ENCODE peak calls at places on chromosomes 4 and X, in seven cellular contexts. Y, A, W, F, V, X and C are unnamed samples.
A peak's percentile ranks its signal among the peaks of the same experiment; 100 is the strongest.

GRCh38 chr4:151807220-151807619 is 46.4 kb upstream of the GATB start:
- DNase-seq in X (no peak), V (no peak), W (no peak), A (peak; percentile 76), Y (no peak), F (no peak), C (no peak)

GRCh38 chr4:173525118-173526033 is 4.7 kb downstream of the HAND2 start:
- DNase-seq in X (no peak), V (no peak), A (no peak), Y (no peak), F (peak; percentile 54), W (no peak), C (peak; percentile 66)

GRCh38 chr4:183398298-183399129 is 45.9 kb upstream of the CDKN2AIP start:
- DNase-seq in X (peak; percentile 80), W (no peak), F (peak; percentile 45), Y (peak; percentile 79), V (peak; percentile 78), A (peak; percentile 66), C (peak; percentile 93)

GRCh38 chr4:117821834-117822233 is 212.5 kb upstream of the NDST3 start:
- DNase-seq in W (no peak), Y (no peak), A (no peak), F (no peak), X (no peak), V (no peak), C (no peak)

GRCh38 chrX:117138070-117138469 is 675.3 kb upstream of the CT83 start:
- DNase-seq in F (no peak), V (no peak), X (no peak), Y (no peak), A (no peak), W (no peak), C (no peak)

GRCh38 chr4:76905521-76905920 is 7.6 kb upstream of the SOWAHB start:
- DNase-seq in X (no peak), W (no peak), F (no peak), V (no peak), Y (no peak), A (no peak), C (no peak)

GRCh38 chr4:111681751-111682150 is 463.5 kb upstream of the FAM241A start:
- DNase-seq in A (no peak), F (no peak), V (no peak), X (no peak), W (no peak), Y (no peak), C (no peak)

GRCh38 chr4:122584517-122584916 is 36.3 kb downstream of the IL21 start:
- DNase-seq in F (no peak), W (no peak), X (no peak), Y (no peak), A (no peak), V (no peak), C (no peak)

GRCh38 chrX:86981326-86981890 is 536.2 kb upstream of the KLHL4 start:
- DNase-seq in A (no peak), W (no peak), F (no peak), X (no peak), Y (no peak), V (no peak), C (no peak)

DNA sequence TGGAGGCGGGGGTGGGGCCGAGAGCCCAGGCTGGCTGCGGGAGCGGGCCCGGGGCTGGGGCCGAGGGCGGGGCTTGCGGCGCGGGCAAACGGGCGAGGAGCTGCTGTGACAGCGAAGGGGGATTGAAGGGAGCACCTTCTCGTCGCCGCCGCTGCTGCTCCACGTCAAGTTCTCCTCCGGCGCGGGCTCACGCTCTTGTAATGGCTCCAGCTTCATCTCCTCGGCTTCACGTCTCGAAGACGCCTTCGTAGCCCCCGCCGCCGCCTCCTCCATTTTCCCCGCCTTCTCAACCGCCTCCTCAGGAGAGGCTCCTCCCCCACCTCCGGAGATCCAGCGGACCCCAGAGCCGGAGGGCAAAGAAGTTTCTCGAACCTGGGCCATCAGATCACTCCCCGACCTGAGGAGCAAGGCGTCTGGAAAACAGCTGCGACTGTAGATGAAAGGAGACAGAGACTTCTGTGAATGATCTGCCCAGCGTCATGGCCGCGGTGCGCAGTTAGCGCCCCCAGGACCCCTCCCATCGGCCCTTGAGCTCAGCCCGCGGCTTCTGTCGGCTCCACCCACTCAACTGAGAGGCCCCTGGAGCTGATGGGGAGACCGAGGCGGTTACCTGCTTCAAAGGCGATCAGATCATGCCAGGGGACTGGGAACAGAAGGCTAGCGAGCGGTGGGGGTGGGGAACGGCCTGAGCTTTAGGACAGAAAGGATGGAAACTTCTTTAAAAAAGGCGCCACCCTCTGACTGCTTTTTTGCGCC is 911 bp downstream of the USP51 start:
- DNase-seq in W (peak; percentile 8), A (peak; percentile 75), V (peak; percentile 80), F (peak; percentile 67), X (peak; percentile 72), Y (peak; percentile 60), C (peak; percentile 89)
- H3K27me3 ChIP-seq in W (no peaks in the 10 kb centered on the region), A (no peaks in the 10 kb centered on the region), V (no peaks in the 10 kb centered on the region), F (no peaks in the 10 kb centered on the region), X (no peaks in the 10 kb centered on the region), Y (no peaks in the 10 kb centered on the region), C (no peaks in the 10 kb centered on the region)

GRCh38 chr4:7637971-7638370 is 203.2 kb upstream of the PSAPL1 start:
- DNase-seq in F (no peak), A (no peak), Y (no peak), X (no peak), V (no peak), W (no peak), C (no peak)
- H3K27ac ChIP-seq in F (no peak overlapping the region), A (no peak overlapping the region), Y (no peak overlapping the region), X (no peak overlapping the region), V (no peak overlapping the region), W (no peak overlapping the region), C (no peak overlapping the region)

GRCh38 chr4:98929341-98930267 is 671 bp upstream of the EIF4E start:
- DNase-seq in F (peak; percentile 45), X (peak; percentile 58), W (peak; percentile 78), Y (peak; percentile 65), A (peak; percentile 52), V (peak; percentile 49), C (peak; percentile 90)
- TF ChIP-seq POLR2A in F (peak; percentile 7), X (peak; percentile 91), W (peak; percentile 72), Y (peak; percentile 61), A (no peak), V (no peak), C (peak; percentile 81)

GRCh38 chr4:185513489-185514181 is 21.7 kb downstream of the PDLIM3 start:
- DNase-seq in V (no peak), W (peak; percentile 2), Y (peak; percentile 69), X (no peak), A (no peak), F (no peak), C (no peak)
- H3K27me3 ChIP-seq in V (no peaks in the 10 kb centered on the region), W (no peaks in the 10 kb centered on the region), Y (no peaks in the 10 kb centered on the region), X (peaks cover 33% of the 10 kb centered on the region), A (no peaks in the 10 kb centered on the region), F (no peaks in the 10 kb centered on the region), C (peaks cover 27% of the 10 kb centered on the region)

GRCh38 chr4:161249779-161250440 is 913.9 kb downstream of the FSTL5 start:
- DNase-seq in V (no peak), F (no peak), A (no peak), X (no peak), Y (no peak), W (no peak), C (no peak)

GRCh38 chr4:161252520-161253141 is 911.2 kb downstream of the FSTL5 start:
- DNase-seq in Y (no peak), X (no peak), V (no peak), A (no peak), F (no peak), W (peak; percentile 15), C (no peak)

GRCh38 chr4:161248880-161249279 is 914.9 kb downstream of the FSTL5 start:
- DNase-seq in X (no peak), W (no peak), V (no peak), Y (no peak), F (no peak), A (no peak), C (no peak)

DNA sequence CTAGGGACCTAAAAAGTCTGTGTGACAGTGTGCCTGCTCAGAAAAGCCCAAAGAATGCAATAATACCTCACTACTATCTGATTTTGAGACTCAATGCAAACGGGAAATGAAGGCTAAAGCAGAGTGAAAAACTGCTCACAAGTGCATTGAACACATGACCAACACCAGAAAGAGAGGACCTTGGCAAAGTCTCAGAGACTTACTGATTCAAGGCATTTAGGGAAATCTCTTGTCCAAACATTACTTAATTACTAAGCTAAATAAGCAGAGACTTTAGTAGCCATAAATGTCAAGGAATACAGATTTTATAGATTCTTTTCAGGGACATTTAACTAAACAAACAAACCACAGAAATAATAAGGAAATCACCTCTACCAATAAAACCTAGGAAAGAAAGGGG is 916.0 kb downstream of the FSTL5 start:
- DNase-seq in W (no peak), X (no peak), F (no peak), Y (no peak), V (no peak), A (no peak), C (no peak)
- H3K27ac ChIP-seq in W (no peak overlapping the region), X (no peak overlapping the region), F (no peak overlapping the region), Y (no peak overlapping the region), V (no peak overlapping the region), A (no peak overlapping the region), C (no peak overlapping the region)

DNA sequence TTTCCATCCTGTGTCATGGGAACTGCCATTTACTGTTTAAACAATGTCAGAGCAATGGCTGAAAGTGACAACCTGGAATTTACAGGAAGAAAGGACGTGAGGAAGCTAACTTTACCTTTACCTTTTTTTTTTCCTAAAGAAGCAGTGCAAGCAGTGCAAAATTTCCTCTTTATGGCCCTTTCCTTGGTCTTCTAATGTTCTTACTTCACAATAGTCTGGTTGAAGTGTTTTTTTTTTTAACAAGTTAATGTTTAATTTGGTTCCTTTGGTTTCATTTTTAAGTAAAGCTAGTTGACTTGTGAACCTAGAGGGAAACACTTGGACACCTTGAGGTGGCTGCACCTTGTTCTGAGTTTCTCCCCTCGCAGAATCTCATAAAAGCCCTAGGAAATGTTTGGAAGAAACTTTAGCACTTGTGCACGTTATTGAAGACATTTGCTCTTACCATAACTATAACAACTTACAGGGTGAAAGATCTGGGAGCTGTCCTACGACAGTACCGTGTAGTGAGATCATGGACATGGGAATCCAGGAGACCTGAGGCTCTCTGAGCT is 1.8 kb downstream of the SGMS2 start:
- DNase-seq in Y (no peak), W (no peak), X (no peak), A (no peak), V (no peak), F (no peak), C (no peak)
- TF ChIP-seq POLR2A in Y (no peak), W (no peak), X (no peak), A (no peak), V (no peak), F (no peak), C (no peak)

DNA sequence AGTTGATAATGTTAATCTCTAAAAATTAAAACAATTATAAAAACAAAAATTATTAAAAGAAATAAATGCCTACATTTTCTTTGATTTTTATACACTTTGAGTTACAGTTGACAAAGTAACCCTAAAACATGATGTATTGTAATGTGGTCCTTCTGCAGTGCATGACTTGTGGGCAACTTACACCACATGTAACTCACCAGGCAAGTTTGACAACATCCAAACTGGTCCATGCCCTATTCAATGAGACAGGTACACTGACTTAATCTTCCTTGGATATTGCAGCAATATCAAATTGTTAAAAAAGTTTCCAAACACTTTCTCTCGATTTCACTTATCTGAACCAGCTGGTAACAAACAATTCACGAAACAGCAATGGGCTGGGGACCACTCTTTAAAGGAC is 81.5 kb downstream of the FTHL17 start:
- DNase-seq in W (no peak), Y (no peak), F (no peak), V (no peak), X (no peak), A (no peak), C (no peak)
- H3K27me3 ChIP-seq in W (no peaks in the 10 kb centered on the region), Y (no peaks in the 10 kb centered on the region), F (no peaks in the 10 kb centered on the region), V (no peaks in the 10 kb centered on the region), X (peaks cover 4% of the 10 kb centered on the region), A (no peaks in the 10 kb centered on the region), C (no peaks in the 10 kb centered on the region)